ENCODE peak calls at places on chromosome 22, in six cellular contexts. O is H1, T is endothelial cell of umbilical vein, K is stomach, S is SK-N-SH, U is transverse colon. N is an unnamed sample.

GRCh38 chr22:20268350-20269012 is 363 bp upstream of the RTN4R start:
- DNase-seq in S (peak; percentile 90), U (peak; percentile 68), T (peak; percentile 15), K (peak; percentile 75), O (peak; percentile 86), N (no peak)

GRCh38 chr22:38070250-38070921 is 13.2 kb downstream of the PICK1 start:
- DNase-seq in T (no peak), S (peak; percentile 1), O (no peak), U (no peak), K (no peak), N (no peak)

GRCh38 chr22:49979587-49980264 is 19.2 kb downstream of the PIM3 start:
- DNase-seq in T (peak; percentile 53), U (peak; percentile 53), K (peak; percentile 70), S (peak; percentile 64), O (peak; percentile 57), N (no peak)

GRCh38 chr22:39661842-39662676 is 91.5 kb downstream of the CACNA1I start:
- DNase-seq in S (no peak), K (peak; percentile 37), U (peak; percentile 70), O (peak; percentile 98), T (no peak), N (no peak)

GRCh38 chr22:39469681-39470461 is 13.1 kb downstream of the MGAT3 start:
- DNase-seq in T (no peak), K (no peak), S (peak; percentile 44), U (no peak), O (no peak), N (no peak)

GRCh38 chr22:50293441-50294318 is 13.8 kb downstream of the PLXNB2 start:
- DNase-seq in S (peak; percentile 60), T (peak; percentile 83), U (peak; percentile 85), K (peak; percentile 94), O (peak; percentile 90), N (no peak)

GRCh38 chr22:43922123-43922522 is 1.5 kb upstream of the PNPLA3 start:
- DNase-seq in S (no peak), O (peak; percentile 54), T (no peak), K (no peak), U (no peak), N (no peak)

GRCh38 chr22:25368271-25368670 is 148.8 kb downstream of the CRYBB2 start:
- DNase-seq in U (peak; percentile 76), O (no peak), K (peak; percentile 45), S (no peak), T (no peak), N (no peak)

GRCh38 chr22:20316217-20316843 is 3.5 kb downstream of the DGCR6L start:
- DNase-seq in K (peak; percentile 9), U (peak; percentile 4), T (no peak), S (no peak), O (no peak), N (no peak)

GRCh38 chr22:23518381-23519187 is 61.5 kb downstream of the IGLL1 start:
- DNase-seq in O (no peak), S (peak; percentile 61), K (no peak), T (no peak), U (no peak), N (no peak)

GRCh38 chr22:35154937-35155387 is 89.0 kb downstream of the ISX start:
- DNase-seq in U (peak; percentile 53), K (peak; percentile 33), T (peak; percentile 56), O (peak; percentile 84), S (peak; percentile 63), N (no peak)

GRCh38 chr22:45903355-45904149 is 73.4 kb downstream of the WNT7B start:
- DNase-seq in S (no peak), U (no peak), K (no peak), T (peak; percentile 18), O (no peak), N (no peak)

GRCh38 chr22:40524392-40525249 is 111.9 kb downstream of the MRTFA start:
- DNase-seq in T (peak; percentile 13), K (no peak), O (no peak), U (no peak), S (no peak), N (no peak)

GRCh38 chr22:50180727-50181521 is 4.8 kb upstream of the TRABD start:
- DNase-seq in T (no peak), U (no peak), S (no peak), K (no peak), O (no peak), N (no peak)

GRCh38 chr22:17563936-17564391 is 666 bp downstream of the SLC25A18 start:
- DNase-seq in O (no peak), T (no peak), K (no peak), S (no peak), U (peak; percentile 27), N (no peak)

GRCh38 chr22:24437820-24438328 is 10.5 kb downstream of the ADORA2A start:
- DNase-seq in U (no peak), T (no peak), S (peak; percentile 60), O (no peak), K (no peak), N (no peak)

GRCh38 chr22:19360862-19361261 is 69.3 kb upstream of the CLTCL1 start:
- DNase-seq in K (no peak), T (no peak), U (no peak), O (no peak), S (no peak), N (no peak)

DNA sequence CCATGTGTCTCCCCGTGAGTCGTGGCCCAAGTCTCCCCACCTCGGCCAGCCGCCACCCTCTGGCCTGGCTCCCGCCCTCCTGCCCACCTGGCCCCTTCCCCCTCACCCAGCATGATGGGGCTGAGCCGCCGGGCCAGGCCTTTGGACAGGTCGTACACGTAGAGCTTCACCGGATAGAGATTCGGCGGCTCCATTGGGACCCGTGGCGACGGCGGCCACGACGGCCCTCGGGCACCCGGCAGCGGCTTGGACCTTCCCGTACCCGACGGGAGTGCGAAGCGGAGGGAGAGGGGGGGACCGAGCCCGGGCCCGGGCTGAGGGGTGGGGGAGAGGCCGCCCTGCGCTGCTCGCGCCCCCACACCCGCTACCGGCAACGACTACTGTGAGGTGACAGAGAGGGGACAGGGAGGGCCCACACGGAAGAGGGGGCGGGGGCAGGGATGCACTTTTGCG is at the start of gene DESI1:
- DNase-seq in O (no peak), K (no peak), S (no peak), U (no peak), T (no peak), N (no peak)
- TF ChIP-seq POLR2AphosphoS5 in O (peak; percentile 8), K (peak; percentile 98), S (peak; percentile 13), U (peak; percentile 96), T (peak; percentile 81), N (peak; percentile 87)

GRCh38 chr22:48709976-48710375 is 1117.7 kb downstream of the BRD1 start:
- DNase-seq in T (no peak), O (no peak), U (no peak), K (no peak), S (no peak), N (no peak)

GRCh38 chr22:48710410-48710809 is 1117.3 kb downstream of the BRD1 start:
- DNase-seq in O (no peak), S (no peak), T (no peak), U (no peak), K (no peak), N (no peak)

GRCh38 chr22:48707749-48708557 is 1119.7 kb downstream of the BRD1 start:
- DNase-seq in S (no peak), U (no peak), T (no peak), O (no peak), K (no peak), N (no peak)

GRCh38 chr22:48708558-48709245 is 1119.0 kb downstream of the BRD1 start:
- DNase-seq in K (no peak), U (no peak), O (no peak), T (no peak), S (no peak), N (no peak)

GRCh38 chr22:48709453-48709852 is 1118.2 kb downstream of the BRD1 start:
- DNase-seq in T (no peak), O (no peak), U (no peak), S (no peak), K (no peak), N (no peak)
- H3K9me3 ChIP-seq in T (peaks cover 20% of the 10 kb centered on the region), O (no peaks in the 10 kb centered on the region), U (no peaks in the 10 kb centered on the region), S (no peaks in the 10 kb centered on the region), K (peaks cover 3% of the 10 kb centered on the region), N (no peaks in the 10 kb centered on the region)

GRCh38 chr22:36317658-36318271 is 64.8 kb downstream of the APOL1 start:
- DNase-seq in O (no peak), U (no peak), S (no peak), T (no peak), K (no peak), N (no peak)
- TF ChIP-seq POLR2AphosphoS5 in O (peak; percentile 4), U (no peak), S (no peak), T (peak; percentile 19), K (no peak), N (no peak)

DNA sequence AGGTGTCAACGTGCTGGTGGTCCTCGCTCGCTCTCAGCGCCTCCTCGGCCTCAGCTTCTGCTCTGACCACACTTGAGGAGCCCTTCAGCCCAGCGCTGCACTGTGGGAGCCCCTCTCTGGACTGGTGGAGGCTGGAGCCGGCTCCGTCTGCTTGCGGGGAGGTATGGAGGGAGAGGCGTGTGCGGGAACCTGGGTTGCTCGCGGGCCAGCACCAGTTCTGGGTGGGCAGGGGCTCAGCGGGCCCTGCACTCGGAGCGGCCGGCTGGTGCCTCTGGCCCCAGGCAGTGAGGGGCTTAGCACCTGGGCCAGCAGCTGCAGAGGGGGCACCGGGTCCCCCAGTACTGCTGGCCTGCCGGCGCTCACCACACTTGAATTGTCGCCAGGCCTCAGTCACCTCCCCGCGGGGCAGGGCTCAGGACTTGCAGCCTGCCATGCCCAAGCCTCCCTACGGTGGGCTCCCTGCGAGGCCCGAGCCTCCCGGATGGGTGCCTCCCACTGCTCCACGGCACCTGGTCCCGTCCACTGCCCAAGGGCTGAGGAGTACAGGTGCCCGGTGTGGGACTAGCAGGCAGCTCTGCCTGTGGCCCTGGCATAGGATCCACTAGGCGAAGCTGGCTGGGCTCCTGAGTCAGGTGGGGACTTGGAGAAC is 7.6 kb upstream of the CYP2D6 start:
- DNase-seq in K (no peak), O (no peak), S (no peak), U (no peak), T (no peak), N (no peak)
- H3K9me3 ChIP-seq in K (no peaks in the 10 kb centered on the region), O (peaks cover 9% of the 10 kb centered on the region), S (no peaks in the 10 kb centered on the region), U (no peaks in the 10 kb centered on the region), T (no peaks in the 10 kb centered on the region), N (no peaks in the 10 kb centered on the region)

N was measured in SK-N-MC.